ENCODE peak calls at places on chromosome 18, in six cellular contexts. One of them, this sample, is unnamed.

GRCh38 chr18:58251416-58251815 is 207.4 kb downstream of the NEDD4L start:
- DNase-seq in GM19239: no peak
- DNase-seq in stimulated activated CD8-positive, alpha-beta memory T cell treated with anti-CD3 and anti-CD28 coated beads, Interleukin-15, amount 100 ng/mL, for 48 hours: no peak
- DNase-seq in hepatic stellate cell: peak; percentile 14
- DNase-seq in AG04449: no peak
- DNase-seq in B cell: no peak
- DNase-seq in this sample: no peak

GRCh38 chr18:36298113-36298701 is 694 bp downstream of the FHOD3 start:
- DNase-seq in GM19239: peak; percentile 22
- DNase-seq in hepatic stellate cell: no peak
- DNase-seq in AG04449: no peak
- DNase-seq in stimulated activated CD8-positive, alpha-beta memory T cell treated with anti-CD3 and anti-CD28 coated beads, Interleukin-15, amount 100 ng/mL, for 48 hours: no peak
- DNase-seq in B cell: peak; percentile 30
- DNase-seq in this sample: no peak

GRCh38 chr18:67615876-67616275 is 99.4 kb upstream of the DSEL start:
- DNase-seq in AG04449: no peak
- DNase-seq in B cell: no peak
- DNase-seq in stimulated activated CD8-positive, alpha-beta memory T cell treated with anti-CD3 and anti-CD28 coated beads, Interleukin-15, amount 100 ng/mL, for 48 hours: no peak
- DNase-seq in hepatic stellate cell: no peak
- DNase-seq in GM19239: no peak
- DNase-seq in this sample: no peak

GRCh38 chr18:9849407-9849961 is 36.3 kb upstream of the TXNDC2 start:
- DNase-seq in AG04449: no peak
- DNase-seq in stimulated activated CD8-positive, alpha-beta memory T cell treated with anti-CD3 and anti-CD28 coated beads, Interleukin-15, amount 100 ng/mL, for 48 hours: no peak
- DNase-seq in hepatic stellate cell: no peak
- DNase-seq in GM19239: no peak
- DNase-seq in B cell: no peak
- DNase-seq in this sample: no peak

GRCh38 chr18:9513971-9514512 is 38.7 kb downstream of the RALBP1 start:
- DNase-seq in GM19239: no peak
- DNase-seq in B cell: no peak
- DNase-seq in AG04449: peak; percentile 23
- DNase-seq in stimulated activated CD8-positive, alpha-beta memory T cell treated with anti-CD3 and anti-CD28 coated beads, Interleukin-15, amount 100 ng/mL, for 48 hours: no peak
- DNase-seq in hepatic stellate cell: peak; percentile 68
- DNase-seq in this sample: no peak

GRCh38 chr18:79494936-79495335 is 99.2 kb downstream of the NFATC1 start:
- DNase-seq in B cell: no peak
- DNase-seq in stimulated activated CD8-positive, alpha-beta memory T cell treated with anti-CD3 and anti-CD28 coated beads, Interleukin-15, amount 100 ng/mL, for 48 hours: no peak
- DNase-seq in AG04449: no peak
- DNase-seq in GM19239: no peak
- DNase-seq in hepatic stellate cell: no peak
- DNase-seq in this sample: no peak

GRCh38 chr18:50558948-50559749 is 738 bp upstream of the MAPK4 start:
- DNase-seq in hepatic stellate cell: no peak
- DNase-seq in GM19239: no peak
- DNase-seq in stimulated activated CD8-positive, alpha-beta memory T cell treated with anti-CD3 and anti-CD28 coated beads, Interleukin-15, amount 100 ng/mL, for 48 hours: no peak
- DNase-seq in AG04449: no peak
- DNase-seq in B cell: peak; percentile 4
- DNase-seq in this sample: no peak

GRCh38 chr18:8423051-8423558 is 186.1 kb upstream of the RAB12 start:
- DNase-seq in AG04449: peak; percentile 7
- DNase-seq in B cell: no peak
- DNase-seq in hepatic stellate cell: peak; percentile 52
- DNase-seq in stimulated activated CD8-positive, alpha-beta memory T cell treated with anti-CD3 and anti-CD28 coated beads, Interleukin-15, amount 100 ng/mL, for 48 hours: no peak
- DNase-seq in GM19239: no peak
- DNase-seq in this sample: peak; percentile 42

GRCh38 chr18:48933578-48934399 is 17.0 kb downstream of the SMAD7 start:
- DNase-seq in B cell: no peak
- DNase-seq in AG04449: no peak
- DNase-seq in stimulated activated CD8-positive, alpha-beta memory T cell treated with anti-CD3 and anti-CD28 coated beads, Interleukin-15, amount 100 ng/mL, for 48 hours: no peak
- DNase-seq in hepatic stellate cell: no peak
- DNase-seq in GM19239: no peak
- DNase-seq in this sample: no peak

GRCh38 chr18:8458546-8459215 is 150.6 kb upstream of the RAB12 start:
- DNase-seq in B cell: no peak
- DNase-seq in stimulated activated CD8-positive, alpha-beta memory T cell treated with anti-CD3 and anti-CD28 coated beads, Interleukin-15, amount 100 ng/mL, for 48 hours: no peak
- DNase-seq in GM19239: no peak
- DNase-seq in hepatic stellate cell: no peak
- DNase-seq in AG04449: no peak
- DNase-seq in this sample: no peak

GRCh38 chr18:43661570-43661969 is 384.3 kb upstream of the SYT4 start:
- DNase-seq in stimulated activated CD8-positive, alpha-beta memory T cell treated with anti-CD3 and anti-CD28 coated beads, Interleukin-15, amount 100 ng/mL, for 48 hours: no peak
- DNase-seq in hepatic stellate cell: no peak
- DNase-seq in AG04449: peak; percentile 46
- DNase-seq in GM19239: no peak
- DNase-seq in B cell: peak; percentile 14
- DNase-seq in this sample: peak; percentile 63

GRCh38 chr18:56696966-56697365 is 45.8 kb downstream of the WDR7 start:
- DNase-seq in B cell: no peak
- DNase-seq in stimulated activated CD8-positive, alpha-beta memory T cell treated with anti-CD3 and anti-CD28 coated beads, Interleukin-15, amount 100 ng/mL, for 48 hours: no peak
- DNase-seq in AG04449: no peak
- DNase-seq in hepatic stellate cell: no peak
- DNase-seq in GM19239: no peak
- DNase-seq in this sample: no peak

GRCh38 chr18:3653263-3653858 is 203.4 kb downstream of the TGIF1 start:
- DNase-seq in GM19239: no peak
- DNase-seq in AG04449: no peak
- DNase-seq in hepatic stellate cell: no peak
- DNase-seq in stimulated activated CD8-positive, alpha-beta memory T cell treated with anti-CD3 and anti-CD28 coated beads, Interleukin-15, amount 100 ng/mL, for 48 hours: no peak
- DNase-seq in B cell: no peak
- DNase-seq in this sample: no peak

GRCh38 chr18:12422936-12423335 is 15.2 kb downstream of the PRELID3A start:
- DNase-seq in stimulated activated CD8-positive, alpha-beta memory T cell treated with anti-CD3 and anti-CD28 coated beads, Interleukin-15, amount 100 ng/mL, for 48 hours: no peak
- DNase-seq in B cell: no peak
- DNase-seq in AG04449: no peak
- DNase-seq in GM19239: no peak
- DNase-seq in hepatic stellate cell: no peak
- DNase-seq in this sample: no peak

GRCh38 chr18:36153771-36154170 is 24.1 kb downstream of the ELP2 start:
- DNase-seq in GM19239: no peak
- DNase-seq in hepatic stellate cell: no peak
- DNase-seq in stimulated activated CD8-positive, alpha-beta memory T cell treated with anti-CD3 and anti-CD28 coated beads, Interleukin-15, amount 100 ng/mL, for 48 hours: no peak
- DNase-seq in AG04449: no peak
- DNase-seq in B cell: no peak
- DNase-seq in this sample: no peak

GRCh38 chr18:46630160-46630559 is 26.9 kb downstream of the LOXHD1 start:
- DNase-seq in AG04449: no peak
- DNase-seq in GM19239: no peak
- DNase-seq in B cell: no peak
- DNase-seq in stimulated activated CD8-positive, alpha-beta memory T cell treated with anti-CD3 and anti-CD28 coated beads, Interleukin-15, amount 100 ng/mL, for 48 hours: no peak
- DNase-seq in hepatic stellate cell: no peak
- DNase-seq in this sample: no peak

GRCh38 chr18:53798516-53798915 is 426.0 kb downstream of the MBD2 start:
- DNase-seq in stimulated activated CD8-positive, alpha-beta memory T cell treated with anti-CD3 and anti-CD28 coated beads, Interleukin-15, amount 100 ng/mL, for 48 hours: no peak
- DNase-seq in AG04449: no peak
- DNase-seq in hepatic stellate cell: no peak
- DNase-seq in B cell: no peak
- DNase-seq in GM19239: no peak
- DNase-seq in this sample: no peak

GRCh38 chr18:10239138-10239537 is 215.3 kb upstream of the APCDD1 start:
- DNase-seq in GM19239: no peak
- DNase-seq in stimulated activated CD8-positive, alpha-beta memory T cell treated with anti-CD3 and anti-CD28 coated beads, Interleukin-15, amount 100 ng/mL, for 48 hours: no peak
- DNase-seq in hepatic stellate cell: no peak
- DNase-seq in B cell: no peak
- DNase-seq in AG04449: no peak
- DNase-seq in this sample: no peak

GRCh38 chr18:51666717-51667320 is 469.3 kb upstream of the MEX3C start:
- DNase-seq in B cell: no peak
- DNase-seq in stimulated activated CD8-positive, alpha-beta memory T cell treated with anti-CD3 and anti-CD28 coated beads, Interleukin-15, amount 100 ng/mL, for 48 hours: no peak
- DNase-seq in AG04449: peak; percentile 1
- DNase-seq in hepatic stellate cell: no peak
- DNase-seq in GM19239: no peak
- DNase-seq in this sample: no peak

GRCh38 chr18:9400197-9400596 is 65.6 kb downstream of the TWSG1 start:
- DNase-seq in AG04449: no peak
- DNase-seq in B cell: no peak
- DNase-seq in hepatic stellate cell: no peak
- DNase-seq in GM19239: no peak
- DNase-seq in stimulated activated CD8-positive, alpha-beta memory T cell treated with anti-CD3 and anti-CD28 coated beads, Interleukin-15, amount 100 ng/mL, for 48 hours: no peak
- DNase-seq in this sample: no peak

GRCh38 chr18:57430983-57431382 is 4.2 kb upstream of the ONECUT2 start:
- DNase-seq in stimulated activated CD8-positive, alpha-beta memory T cell treated with anti-CD3 and anti-CD28 coated beads, Interleukin-15, amount 100 ng/mL, for 48 hours: no peak
- DNase-seq in hepatic stellate cell: no peak
- DNase-seq in GM19239: no peak
- DNase-seq in B cell: no peak
- DNase-seq in AG04449: no peak
- DNase-seq in this sample: no peak

GRCh38 chr18:34548120-34548972 is 161.8 kb upstream of the DTNA start:
- DNase-seq in B cell: no peak
- DNase-seq in AG04449: no peak
- DNase-seq in hepatic stellate cell: no peak
- DNase-seq in GM19239: no peak
- DNase-seq in stimulated activated CD8-positive, alpha-beta memory T cell treated with anti-CD3 and anti-CD28 coated beads, Interleukin-15, amount 100 ng/mL, for 48 hours: no peak
- DNase-seq in this sample: no peak

GRCh38 chr18:79401494-79402208 is 5.9 kb downstream of the NFATC1 start:
- DNase-seq in GM19239: no peak
- DNase-seq in B cell: no peak
- DNase-seq in hepatic stellate cell: no peak
- DNase-seq in AG04449: no peak
- DNase-seq in stimulated activated CD8-positive, alpha-beta memory T cell treated with anti-CD3 and anti-CD28 coated beads, Interleukin-15, amount 100 ng/mL, for 48 hours: no peak
- DNase-seq in this sample: no peak

GRCh38 chr18:3605562-3606443 is 155.8 kb downstream of the TGIF1 start:
- DNase-seq in hepatic stellate cell: peak; percentile 23
- DNase-seq in AG04449: no peak
- DNase-seq in stimulated activated CD8-positive, alpha-beta memory T cell treated with anti-CD3 and anti-CD28 coated beads, Interleukin-15, amount 100 ng/mL, for 48 hours: no peak
- DNase-seq in B cell: peak; percentile 23
- DNase-seq in GM19239: no peak
- DNase-seq in this sample: no peak

GRCh38 chr18:56479836-56480235 is 158.6 kb downstream of the TXNL1 start:
- DNase-seq in GM19239: no peak
- DNase-seq in hepatic stellate cell: no peak
- DNase-seq in stimulated activated CD8-positive, alpha-beta memory T cell treated with anti-CD3 and anti-CD28 coated beads, Interleukin-15, amount 100 ng/mL, for 48 hours: no peak
- DNase-seq in AG04449: no peak
- DNase-seq in B cell: no peak
- DNase-seq in this sample: no peak

GRCh38 chr18:3619746-3620145 is 169.8 kb downstream of the TGIF1 start:
- DNase-seq in stimulated activated CD8-positive, alpha-beta memory T cell treated with anti-CD3 and anti-CD28 coated beads, Interleukin-15, amount 100 ng/mL, for 48 hours: no peak
- DNase-seq in AG04449: no peak
- DNase-seq in GM19239: no peak
- DNase-seq in hepatic stellate cell: no peak
- DNase-seq in B cell: no peak
- DNase-seq in this sample: no peak

GRCh38 chr18:56615738-56616520 is 22.5 kb downstream of the TXNL1 start:
- DNase-seq in B cell: no peak
- DNase-seq in AG04449: no peak
- DNase-seq in GM19239: no peak
- DNase-seq in hepatic stellate cell: no peak
- DNase-seq in stimulated activated CD8-positive, alpha-beta memory T cell treated with anti-CD3 and anti-CD28 coated beads, Interleukin-15, amount 100 ng/mL, for 48 hours: no peak
- DNase-seq in this sample: no peak

GRCh38 chr18:58887613-58887963 is 22.9 kb downstream of the ZNF532 start:
- DNase-seq in B cell: peak; percentile 55
- DNase-seq in AG04449: no peak
- DNase-seq in hepatic stellate cell: peak; percentile 58
- DNase-seq in GM19239: no peak
- DNase-seq in stimulated activated CD8-positive, alpha-beta memory T cell treated with anti-CD3 and anti-CD28 coated beads, Interleukin-15, amount 100 ng/mL, for 48 hours: peak; percentile 17
- DNase-seq in this sample: peak; percentile 59

GRCh38 chr18:69399253-69399652 is 1.4 kb upstream of the DOK6 start:
- DNase-seq in stimulated activated CD8-positive, alpha-beta memory T cell treated with anti-CD3 and anti-CD28 coated beads, Interleukin-15, amount 100 ng/mL, for 48 hours: no peak
- DNase-seq in hepatic stellate cell: no peak
- DNase-seq in AG04449: no peak
- DNase-seq in B cell: no peak
- DNase-seq in GM19239: no peak
- DNase-seq in this sample: no peak

GRCh38 chr18:46388295-46388694 is 268.7 kb downstream of the LOXHD1 start:
- DNase-seq in AG04449: no peak
- DNase-seq in B cell: no peak
- DNase-seq in hepatic stellate cell: no peak
- DNase-seq in stimulated activated CD8-positive, alpha-beta memory T cell treated with anti-CD3 and anti-CD28 coated beads, Interleukin-15, amount 100 ng/mL, for 48 hours: no peak
- DNase-seq in GM19239: no peak
- DNase-seq in this sample: no peak

This sample was measured in non-pigmented ciliary epithelial cell.